ENCODE peak calls at places on chromosomes 12 and 14, in six cellular contexts. D is left ventricle myocardium superior, E is ureter, H is KG1, O is lower leg skin, K is anterior cingulate cortex. X is an unnamed sample.

GRCh38 chr14:61188936-61189808 is 92.0 kb downstream of the TMEM30B start:
- DNase-seq in K (no peak), D (peak; percentile 71), E (peak; percentile 62), H (no peak), O (peak; percentile 28), X (peak; percentile 78)

GRCh38 chr12:128818065-128819022 is 5.4 kb downstream of the SLC15A4 start:
- DNase-seq in E (no peak), O (no peak), H (no peak), D (no peak), K (no peak), X (peak; percentile 73)

GRCh38 chr12:38484821-38485220 is 168.2 kb downstream of the ALG10B start:
- DNase-seq in K (no peak), H (no peak), O (no peak), D (no peak), E (no peak), X (no peak)

GRCh38 chr14:45135181-45135580 is 549 bp upstream of the FANCM start:
- DNase-seq in D (no peak), K (no peak), H (no peak), O (no peak), E (no peak), X (no peak)

GRCh38 chr12:79162948-79163347 is 298.4 kb downstream of the SYT1 start:
- DNase-seq in H (no peak), K (no peak), E (no peak), O (no peak), D (no peak), X (no peak)

GRCh38 chr14:105192866-105193731 is 12.0 kb upstream of the NUDT14 start:
- DNase-seq in E (no peak), K (no peak), D (no peak), O (no peak), H (no peak), X (peak; percentile 52)

GRCh38 chr14:30283822-30284446 is 275.0 kb upstream of the G2E3 start:
- DNase-seq in E (no peak), H (no peak), O (no peak), D (no peak), K (no peak), X (peak; percentile 55)

GRCh38 chr12:58211211-58211610 is 269.8 kb downstream of the ATP23 start:
- DNase-seq in H (no peak), E (no peak), O (no peak), K (no peak), D (no peak), X (no peak)

GRCh38 chr12:64633940-64634337 is 23.6 kb downstream of the RASSF3 start:
- DNase-seq in K (no peak), H (no peak), D (peak; percentile 60), E (no peak), O (no peak), X (peak; percentile 32)

GRCh38 chr12:13223941-13224340 is 27.4 kb downstream of the EMP1 start:
- DNase-seq in E (no peak), D (no peak), H (no peak), O (no peak), K (no peak), X (peak; percentile 66)

GRCh38 chr14:92877757-92878431 is 45.1 kb upstream of the CHGA start:
- DNase-seq in H (no peak), E (no peak), O (no peak), K (no peak), D (peak; percentile 78), X (no peak)

GRCh38 chr14:92532490-92533163 is 19.0 kb downstream of the RIN3 start:
- DNase-seq in H (no peak), E (no peak), D (no peak), O (no peak), K (no peak), X (no peak)

GRCh38 chr12:132516064-132517012 is 26.4 kb downstream of the FBRSL1 start:
- DNase-seq in O (no peak), K (no peak), E (no peak), H (no peak), D (no peak), X (no peak)

GRCh38 chr14:98953544-98954346 is 318.3 kb downstream of the BCL11B start:
- DNase-seq in H (no peak), E (peak; percentile 55), K (no peak), O (peak; percentile 91), D (peak; percentile 35), X (peak; percentile 81)

GRCh38 chr12:69688021-69688420 is 11.1 kb downstream of the BEST3 start:
- DNase-seq in D (no peak), H (no peak), O (no peak), K (no peak), E (no peak), X (no peak)

GRCh38 chr12:119988788-119989618 is at the start of gene BICDL1:
- DNase-seq in O (peak; percentile 76), D (peak; percentile 76), E (peak; percentile 83), H (no peak), K (peak; percentile 30), X (peak; percentile 75)

GRCh38 chr14:100440758-100441203 is 117.6 kb downstream of the SLC25A47 start:
- DNase-seq in D (no peak), E (no peak), O (no peak), K (no peak), H (no peak), X (no peak)

GRCh38 chr12:125690841-125691240 is 625.6 kb downstream of the AACS start:
- DNase-seq in E (no peak), K (no peak), D (no peak), O (no peak), H (no peak), X (no peak)

X was measured in AG20443.